ENCODE peak calls at places on chromosome 16, in eight cellular contexts. K is HFFc6; O is glutamatergic neuron; Z is activated CD8-positive, alpha-beta T cell treated with anti-CD3 and anti-CD28 coated beads for 36 hours; M is progenitor cell of endocrine pancreas; N is PC-3; X is neural crest cell; U is GM10248. W is an unnamed sample.

GRCh38 chr16:2035431-2036199 is 8.9 kb downstream of the NHERF2 start:
- DNase-seq in N (peak; percentile 80), U (no peak), M (no peak), Z (no peak), K (peak; percentile 81), O (no peak), X (no peak), W (no peak)

GRCh38 chr16:4574919-4575705 is 19.0 kb downstream of the C16orf96 start:
- DNase-seq in X (no peak), U (peak; percentile 13), M (no peak), K (no peak), N (no peak), O (no peak), Z (no peak), W (no peak)

GRCh38 chr16:16113076-16113475 is 110.2 kb downstream of the ABCC6 start:
- DNase-seq in M (no peak), X (no peak), O (no peak), K (no peak), N (no peak), Z (no peak), U (no peak), W (no peak)

GRCh38 chr16:84502581-84502980 is 1.9 kb downstream of the MEAK7 start:
- DNase-seq in K (peak; percentile 21), Z (no peak), U (no peak), X (no peak), M (no peak), O (no peak), N (peak; percentile 72), W (no peak)

GRCh38 chr16:85005278-85006069 is 5.9 kb downstream of the ZDHHC7 start:
- DNase-seq in Z (no peak), O (no peak), N (no peak), X (no peak), K (peak; percentile 62), M (no peak), U (no peak), W (no peak)

GRCh38 chr16:31390504-31391043 is 2.6 kb upstream of the ITGAD start:
- DNase-seq in O (no peak), N (no peak), U (no peak), X (no peak), K (no peak), M (no peak), Z (no peak), W (no peak)

GRCh38 chr16:85308585-85309540 is 196.6 kb upstream of the CIBAR2 start:
- DNase-seq in X (no peak), U (no peak), M (no peak), O (no peak), K (no peak), N (no peak), Z (peak; percentile 34), W (no peak)

GRCh38 chr16:72664122-72664479 is 383.8 kb downstream of the ZFHX3 start:
- DNase-seq in K (no peak), M (no peak), N (peak; percentile 9), X (no peak), U (no peak), O (no peak), Z (no peak), W (no peak)

GRCh38 chr16:27127293-27127692 is 60.6 kb downstream of the C16orf82 start:
- DNase-seq in Z (no peak), M (no peak), X (no peak), U (no peak), K (peak; percentile 89), O (no peak), N (no peak), W (peak; percentile 22)

GRCh38 chr16:86604436-86605220 is 26.3 kb downstream of the FOXL1 start:
- DNase-seq in U (peak; percentile 69), M (no peak), N (no peak), O (no peak), K (no peak), Z (peak; percentile 47), X (no peak), W (no peak)

GRCh38 chr16:69320731-69321073 is 9.6 kb downstream of the VPS4A start:
- DNase-seq in O (no peak), Z (no peak), M (no peak), U (no peak), X (no peak), N (no peak), K (no peak), W (no peak)

GRCh38 chr16:27311449-27311831 is 2.3 kb upstream of the IL4R start:
- DNase-seq in Z (no peak), K (no peak), U (no peak), N (no peak), O (no peak), X (no peak), M (no peak), W (no peak)

GRCh38 chr16:77353587-77354263 is 81.1 kb downstream of the ADAMTS18 start:
- DNase-seq in M (no peak), N (peak; percentile 29), O (no peak), U (no peak), X (no peak), K (no peak), Z (no peak), W (no peak)

GRCh38 chr16:21626659-21627277 is 25.6 kb downstream of the IGSF6 start:
- DNase-seq in Z (peak; percentile 45), M (no peak), U (no peak), O (no peak), N (peak; percentile 67), K (peak; percentile 97), X (no peak), W (peak; percentile 95)

GRCh38 chr16:67199011-67199807 is at the start of gene ELMO3:
- DNase-seq in Z (no peak), O (peak; percentile 68), X (no peak), U (no peak), N (no peak), K (no peak), M (no peak), W (no peak)
- TF ChIP-seq CTCF in Z (no peak), O (peak; percentile 73), X (peak; percentile 63), U (no peak), N (no peak), K (peak; percentile 50), M (peak; percentile 55), W (peak; percentile 33)

GRCh38 chr16:14649816-14650215 is 17.1 kb downstream of the BFAR start:
- DNase-seq in N (no peak), O (no peak), X (no peak), Z (no peak), K (no peak), M (no peak), U (no peak), W (no peak)

GRCh38 chr16:14658063-14658462 is 25.3 kb downstream of the BFAR start:
- DNase-seq in X (no peak), Z (peak; percentile 33), K (no peak), O (no peak), U (peak; percentile 48), M (no peak), N (no peak), W (no peak)

GRCh38 chr16:14650629-14651028 is 17.9 kb downstream of the BFAR start:
- DNase-seq in X (no peak), K (no peak), M (no peak), N (no peak), O (no peak), U (no peak), Z (no peak), W (no peak)

DNA sequence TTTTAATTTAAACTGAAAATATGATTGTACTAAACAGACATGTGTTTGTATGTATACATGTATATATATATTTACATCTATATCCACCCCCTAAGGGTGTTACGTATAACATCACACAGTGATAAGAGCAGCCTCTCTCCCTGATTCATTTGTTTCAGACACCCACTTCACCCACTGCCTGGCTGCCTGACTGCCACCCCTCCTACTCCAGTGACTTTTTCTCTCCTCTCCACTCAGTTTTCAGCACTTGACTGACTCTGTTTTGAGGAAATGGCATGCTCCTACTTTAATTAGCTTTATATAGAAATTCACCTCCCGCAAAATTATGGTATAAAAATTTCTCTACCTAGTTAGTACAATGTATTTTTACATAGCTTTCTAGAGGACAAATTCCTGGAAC is 20.0 kb downstream of the BFAR start:
- DNase-seq in O (no peak), X (no peak), Z (no peak), K (no peak), N (no peak), U (no peak), M (no peak), W (no peak)
- TF ChIP-seq CTCF in O (no peak), X (no peak), Z (no peak), K (no peak), N (no peak), U (no peak), M (no peak), W (no peak)

GRCh38 chr16:75260856-75261589 is 9.6 kb upstream of the BCAR1 start:
- DNase-seq in X (no peak), N (no peak), Z (no peak), M (peak; percentile 9), K (no peak), U (no peak), O (no peak), W (no peak)

GRCh38 chr16:75258807-75259141 is 7.3 kb upstream of the BCAR1 start:
- DNase-seq in Z (no peak), M (no peak), U (no peak), K (no peak), N (no peak), X (no peak), O (no peak), W (no peak)

GRCh38 chr16:75256871-75257343 is 5.5 kb upstream of the BCAR1 start:
- DNase-seq in O (peak; percentile 79), K (no peak), Z (no peak), M (no peak), U (no peak), N (no peak), X (no peak), W (no peak)

GRCh38 chr16:75256059-75256870 is 4.8 kb upstream of the BCAR1 start:
- DNase-seq in Z (no peak), X (no peak), U (no peak), N (no peak), K (no peak), M (no peak), O (no peak), W (no peak)

DNA sequence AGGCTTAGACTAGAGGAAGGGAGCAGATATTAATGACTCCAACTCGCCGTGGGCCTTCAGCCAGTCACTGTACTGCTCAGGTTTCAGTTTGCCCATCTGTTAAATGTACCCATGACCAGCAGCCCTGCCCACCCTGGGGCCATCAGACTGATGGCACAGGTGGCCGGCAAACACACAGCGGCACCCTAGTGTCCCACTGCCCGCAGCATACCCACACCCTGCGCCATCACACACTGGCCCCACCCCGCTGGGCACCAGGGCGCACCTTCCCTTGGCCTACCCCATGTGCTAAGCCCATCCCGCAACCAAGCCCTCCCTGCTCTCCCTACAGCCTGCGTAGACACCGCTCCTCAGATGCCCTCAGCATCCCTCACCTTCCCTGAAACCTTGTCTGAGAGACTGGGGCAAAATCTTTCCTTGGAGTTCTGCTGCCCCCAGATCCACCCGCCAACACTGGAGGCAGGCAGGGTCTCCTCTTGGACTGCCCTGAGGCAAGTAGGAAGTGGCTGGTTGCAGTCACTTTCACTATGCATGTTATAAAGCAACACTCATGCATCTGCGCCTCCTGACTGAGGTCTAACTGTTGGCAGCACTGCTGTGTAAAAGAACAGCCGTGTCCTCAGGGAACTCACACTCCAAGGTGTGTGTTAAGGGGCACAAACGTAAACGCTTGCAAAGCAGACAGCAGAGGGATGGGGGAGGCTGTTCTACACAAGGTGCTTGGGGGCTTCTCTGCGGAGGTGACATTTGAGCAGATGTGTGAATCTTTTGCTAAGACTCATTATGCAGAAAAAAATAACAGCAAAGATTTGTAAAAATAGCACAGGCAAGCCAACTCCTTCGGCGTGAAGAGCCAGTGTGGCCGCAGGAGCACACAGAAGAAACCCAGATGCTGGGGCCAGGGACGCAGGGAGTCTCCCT is 6.7 kb upstream of the BCAR1 start:
- DNase-seq in M (no peak), K (no peak), X (no peak), Z (no peak), U (no peak), O (no peak), N (no peak), W (no peak)
- TF ChIP-seq CTCF in M (no peak), K (no peak), X (no peak), Z (no peak), U (no peak), O (no peak), N (no peak), W (no peak)

GRCh38 chr16:25996052-25996451 is 304.3 kb downstream of the HS3ST4 start:
- DNase-seq in Z (no peak), K (no peak), M (no peak), X (no peak), N (no peak), O (no peak), U (no peak), W (no peak)
- TF ChIP-seq CTCF in Z (no peak), K (peak; percentile 28), M (no peak), X (no peak), N (no peak), O (peak; percentile 39), U (no peak), W (no peak)

W was measured in BJ.